ENCODE peak calls at places on chromosomes 6 and 20, in seven cellular contexts. H is frontal cortex; J is substantia nigra; I is activated CD4-positive, alpha-beta T cell treated with anti-CD3 and anti-CD28 coated beads, Interleukin-2, amount 50 U/mL, for 1 hour; D is RKO; A is tibial nerve; K is HepG2. P is an unnamed sample.

GRCh38 chr20:56323656-56324055 is 35.1 kb upstream of the FAM210B start:
- DNase-seq in H (no peak), J (no peak), I (no peak), D (no peak), A (no peak), K (no peak), P (no peak)

GRCh38 chr20:13700761-13701160 is 62.0 kb upstream of the TASP1 start:
- DNase-seq in H (no peak), J (no peak), I (no peak), D (no peak), A (no peak), K (no peak), P (no peak)

GRCh38 chr20:38065764-38066375 is 32.3 kb downstream of the RPRD1B start:
- DNase-seq in H (no peak), J (no peak), I (no peak), D (no peak), A (no peak), K (peak; percentile 41), P (no peak)

GRCh38 chr6:75117701-75118100 is 88.2 kb downstream of the COL12A1 start:
- DNase-seq in H (no peak), J (no peak), I (no peak), D (no peak), A (no peak), K (no peak), P (no peak)

GRCh38 chr6:139583420-139583819 is 209.0 kb upstream of the CITED2 start:
- DNase-seq in H (no peak), J (no peak), I (no peak), D (no peak), A (no peak), K (peak; percentile 61), P (no peak)

GRCh38 chr6:10174761-10175160 is 240.1 kb downstream of the TFAP2A start:
- DNase-seq in H (no peak), J (no peak), I (no peak), D (no peak), A (no peak), K (no peak), P (no peak)

GRCh38 chr20:32429343-32429742 is 71.2 kb downstream of the ASXL1 start:
- DNase-seq in H (no peak), J (no peak), I (no peak), D (no peak), A (no peak), K (no peak), P (no peak)

GRCh38 chr20:25526446-25526845 is 58.9 kb downstream of the NINL start:
- DNase-seq in H (no peak), J (no peak), I (no peak), D (no peak), A (no peak), K (no peak), P (no peak)

GRCh38 chr20:50381771-50382593 is 128.2 kb upstream of the PTPN1 start:
- DNase-seq in H (no peak), J (no peak), I (no peak), D (no peak), A (no peak), K (no peak), P (no peak)

GRCh38 chr20:19284400-19285178 is 72.1 kb downstream of the SLC24A3 start:
- DNase-seq in H (no peak), J (no peak), I (no peak), D (no peak), A (no peak), K (no peak), P (no peak)

GRCh38 chr6:159008656-159009288 is 8.8 kb upstream of the RSPH3 start:
- DNase-seq in H (no peak), J (no peak), I (no peak), D (peak; percentile 35), A (no peak), K (peak; percentile 25), P (no peak)